ENCODE peak calls at places on chromosomes 2 and 18, in six cellular contexts. L, F, S, O, Q and A are unnamed samples.

GRCh38 chr2:157339965-157340655 is 14.5 kb upstream of the ERMN start:
- DNase-seq in L (no peak), F (no peak), S (peak; percentile 44), O (peak; percentile 32), Q (no peak), A (no peak)

GRCh38 chr2:63300835-63301234 is 250.2 kb downstream of the OTX1 start:
- DNase-seq in S (no peak), Q (peak; percentile 19), O (no peak), F (no peak), L (no peak), A (no peak)

GRCh38 chr18:32418148-32418547 is 52.5 kb downstream of the GAREM1 start:
- DNase-seq in O (no peak), S (no peak), Q (no peak), F (no peak), L (no peak), A (no peak)

GRCh38 chr2:170512271-170512670 is 202.9 kb upstream of the SP5 start:
- DNase-seq in L (no peak), F (no peak), Q (no peak), S (no peak), O (no peak), A (no peak)

GRCh38 chr2:209425082-209426071 is 1.5 kb downstream of the MAP2 start:
- DNase-seq in L (no peak), S (peak; percentile 71), F (peak; percentile 20), Q (peak; percentile 38), O (peak; percentile 41), A (no peak)

GRCh38 chr2:235493775-235494715 is at the start of gene AGAP1:
- DNase-seq in Q (peak; percentile 96), O (peak; percentile 80), F (peak; percentile 86), L (peak; percentile 56), S (peak; percentile 92), A (peak; percentile 86)

GRCh38 chr2:204722207-204722606 is 176.9 kb downstream of the PARD3B start:
- DNase-seq in F (no peak), L (no peak), S (peak; percentile 65), Q (no peak), O (no peak), A (no peak)

GRCh38 chr2:67500541-67500940 is 103.4 kb downstream of the ETAA1 start:
- DNase-seq in S (no peak), L (no peak), O (peak; percentile 93), F (peak; percentile 41), Q (no peak), A (no peak)

GRCh38 chr2:36413218-36413617 is 57.6 kb downstream of the CRIM1 start:
- DNase-seq in S (peak; percentile 44), F (no peak), O (peak; percentile 47), Q (no peak), L (no peak), A (no peak)

GRCh38 chr2:151237422-151238012 is 24.1 kb downstream of the RBM43 start:
- DNase-seq in F (peak; percentile 45), L (no peak), O (peak; percentile 49), Q (no peak), S (peak; percentile 72), A (no peak)

GRCh38 chr2:239337877-239338484 is 62.8 kb downstream of the HDAC4 start:
- DNase-seq in F (no peak), L (no peak), S (no peak), Q (no peak), O (no peak), A (no peak)

GRCh38 chr2:7950035-7950612 is 731.7 kb upstream of the ID2 start:
- DNase-seq in S (peak; percentile 80), O (no peak), F (no peak), Q (no peak), L (no peak), A (no peak)

GRCh38 chr2:85750509-85751299 is 3.1 kb upstream of the ATOH8 start:
- DNase-seq in Q (peak; percentile 76), S (peak; percentile 76), L (peak; percentile 25), O (peak; percentile 58), F (peak; percentile 66), A (peak; percentile 55)

GRCh38 chr2:23545391-23545790 is 160.4 kb downstream of the KLHL29 start:
- DNase-seq in Q (no peak), L (no peak), F (no peak), O (peak; percentile 63), S (peak; percentile 77), A (no peak)

GRCh38 chr2:71789556-71790219 is 336.3 kb downstream of the DYSF start:
- DNase-seq in S (peak; percentile 73), Q (no peak), L (no peak), O (no peak), F (no peak), A (no peak)

GRCh38 chr2:141611143-141611571 is 519.7 kb downstream of the LRP1B start:
- DNase-seq in O (peak; percentile 15), F (peak; percentile 57), Q (peak; percentile 55), L (no peak), S (no peak), A (no peak)

GRCh38 chr2:71592181-71592711 is 138.9 kb downstream of the DYSF start:
- DNase-seq in F (no peak), Q (no peak), L (no peak), S (no peak), O (no peak), A (no peak)

GRCh38 chr2:223060201-223060825 is 8.3 kb downstream of the KCNE4 start:
- DNase-seq in Q (no peak), O (no peak), F (no peak), L (no peak), S (no peak), A (no peak)

GRCh38 chr2:72112421-72112820 is 35.2 kb downstream of the CYP26B1 start:
- DNase-seq in F (no peak), O (peak; percentile 45), L (no peak), Q (no peak), S (peak; percentile 83), A (no peak)

GRCh38 chr18:22559414-22560282 is 141.9 kb upstream of the CTAGE1 start:
- DNase-seq in S (peak; percentile 89), F (peak; percentile 90), O (peak; percentile 59), Q (peak; percentile 79), L (no peak), A (peak; percentile 48)

GRCh38 chr2:175698076-175698475 is 304.0 kb downstream of the LNPK start:
- DNase-seq in O (no peak), S (no peak), Q (no peak), L (no peak), F (no peak), A (no peak)

GRCh38 chr2:88180594-88181240 is 10.6 kb downstream of the THNSL2 start:
- DNase-seq in O (peak; percentile 2), F (peak; percentile 15), L (no peak), Q (no peak), S (peak; percentile 95), A (no peak)

GRCh38 chr2:216548901-216549321 is 50.3 kb downstream of the RPL37A start:
- DNase-seq in Q (no peak), L (no peak), S (no peak), O (no peak), F (no peak), A (no peak)

GRCh38 chr2:55138546-55139288 is 88.5 kb upstream of the RTN4 start:
- DNase-seq in L (no peak), O (no peak), Q (no peak), S (no peak), F (no peak), A (no peak)
- H3K4me2 ChIP-seq in L (no peak overlapping the region), O (peak overlapping the region; percentile 83), Q (peak overlapping the region; percentile 19), S (no peak overlapping the region), F (no peak overlapping the region), A (no peak overlapping the region)

GRCh38 chr2:229111744-229112143 is 159.3 kb downstream of the PID1 start:
- DNase-seq in L (no peak), Q (no peak), S (no peak), O (no peak), F (no peak), A (no peak)
- H2AFZ ChIP-seq in L (no peak overlapping the region), Q (no peak overlapping the region), S (no peak overlapping the region), O (no peak overlapping the region), F (no peak overlapping the region), A (no peak overlapping the region)

GRCh38 chr2:158743899-158744298 is 51.2 kb upstream of the DAPL1 start:
- DNase-seq in L (no peak), Q (no peak), S (no peak), O (no peak), F (no peak), A (no peak)

GRCh38 chr2:158747346-158747745 is 47.8 kb upstream of the DAPL1 start:
- DNase-seq in Q (no peak), O (no peak), S (no peak), L (no peak), F (no peak), A (no peak)

GRCh38 chr2:158745067-158745865 is 49.9 kb upstream of the DAPL1 start:
- DNase-seq in F (peak; percentile 68), S (peak; percentile 72), O (peak; percentile 74), L (peak; percentile 7), Q (peak; percentile 83), A (peak; percentile 63)

GRCh38 chr2:158746488-158746887 is 48.6 kb upstream of the DAPL1 start:
- DNase-seq in Q (no peak), O (no peak), L (no peak), S (no peak), F (no peak), A (no peak)

DNA sequence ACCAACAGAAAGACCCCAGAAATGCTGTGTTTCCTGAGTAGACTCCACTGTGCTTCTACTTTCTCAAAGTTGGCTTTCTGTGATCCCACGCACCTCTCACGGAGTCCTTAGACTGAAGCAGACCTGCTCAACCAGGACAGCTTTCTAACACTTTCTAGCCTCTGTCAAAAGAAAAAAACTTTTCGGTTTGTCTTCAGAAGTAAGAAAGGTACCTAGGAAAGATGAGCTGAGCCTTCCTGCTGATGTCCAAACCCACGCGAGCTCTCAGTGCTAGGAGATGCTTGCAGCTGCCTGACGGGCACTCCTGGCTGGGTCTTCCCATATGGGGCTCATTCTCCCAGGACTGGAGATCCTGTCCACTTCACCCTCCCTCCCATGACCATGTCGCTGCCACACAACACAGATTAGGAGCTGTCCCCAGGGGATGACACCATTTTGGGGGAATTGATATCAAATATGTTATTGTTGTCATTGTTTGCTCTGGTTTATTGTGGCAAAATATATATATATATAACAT is 49.2 kb upstream of the DAPL1 start:
- DNase-seq in Q (no peak), F (no peak), O (no peak), S (no peak), L (no peak), A (no peak)
- H3K4me2 ChIP-seq in Q (peak overlapping the region; percentile 76), F (no peak overlapping the region), O (no peak overlapping the region), S (no peak overlapping the region), L (peak overlapping the region; percentile 71), A (no peak overlapping the region)

GRCh38 chr2:20077411-20077940 is 26.0 kb upstream of the LAPTM4A start:
- DNase-seq in Q (no peak), L (no peak), O (no peak), F (no peak), S (no peak), A (no peak)
- H2AFZ ChIP-seq in Q (no peak overlapping the region), L (no peak overlapping the region), O (no peak overlapping the region), F (no peak overlapping the region), S (no peak overlapping the region), A (no peak overlapping the region)

GRCh38 chr18:70559446-70559845 is 270.6 kb downstream of the SOCS6 start:
- DNase-seq in Q (no peak), L (no peak), F (no peak), S (no peak), O (no peak), A (no peak)
- H3K4me2 ChIP-seq in Q (no peak overlapping the region), L (no peak overlapping the region), F (no peak overlapping the region), S (no peak overlapping the region), O (no peak overlapping the region), A (no peak overlapping the region)